ENCODE peak calls at places on chromosomes 7 and 10, in nine cellular contexts. U is stimulated activated CD4-positive, alpha-beta T cell treated with anti-CD3 and anti-CD28 coated beads, Interleukin-15, amount 100 ng/mL, for 1 hour; Y is lower leg skin; V is lung; B is glomerular endothelial cell; C is AG04450; O is AG09319; X is HFFc6; F is NCI-H345. S is an unnamed sample.

GRCh38 chr7:123774498-123774897 is 25.7 kb upstream of the WASL start:
- DNase-seq in U (no peak), Y (no peak), V (no peak), B (no peak), C (no peak), O (no peak), X (no peak), F (no peak), S (no peak)

GRCh38 chr10:89706011-89706410 is 4.6 kb downstream of the KIF20B start:
- DNase-seq in U (no peak), Y (no peak), V (no peak), B (no peak), C (no peak), O (no peak), X (no peak), F (no peak), S (no peak)

GRCh38 chr7:3149231-3149960 is 105.7 kb upstream of the CARD11 start:
- DNase-seq in U (no peak), Y (peak; percentile 70), V (no peak), B (no peak), C (no peak), O (no peak), X (no peak), F (no peak), S (no peak)

GRCh38 chr7:38222481-38223096 is 44.5 kb downstream of the STARD3NL start:
- DNase-seq in U (no peak), Y (no peak), V (no peak), B (no peak), C (peak; percentile 32), O (peak; percentile 31), X (peak; percentile 50), F (peak; percentile 49), S (no peak)

GRCh38 chr10:6208781-6209235 is 6.1 kb downstream of the PFKFB3 start:
- DNase-seq in U (no peak), Y (no peak), V (no peak), B (no peak), C (no peak), O (no peak), X (no peak), F (no peak), S (no peak)

GRCh38 chr7:84372155-84372621 is 177.6 kb upstream of the SEMA3A start:
- DNase-seq in U (no peak), Y (no peak), V (no peak), B (no peak), C (peak; percentile 83), O (peak; percentile 58), X (peak; percentile 94), F (no peak), S (no peak)

GRCh38 chr10:126599949-126600627 is 70.4 kb downstream of the C10orf90 start:
- DNase-seq in U (no peak), Y (no peak), V (no peak), B (no peak), C (no peak), O (no peak), X (no peak), F (no peak), S (no peak)

GRCh38 chr7:136803028-136803427 is 65.4 kb upstream of the CHRM2 start:
- DNase-seq in U (no peak), Y (no peak), V (no peak), B (no peak), C (no peak), O (no peak), X (no peak), F (no peak), S (no peak)

GRCh38 chr10:120975072-120975910 is 124.1 kb downstream of the WDR11 start:
- DNase-seq in U (no peak), Y (no peak), V (no peak), B (no peak), C (no peak), O (no peak), X (no peak), F (no peak), S (no peak)

GRCh38 chr10:112239347-112239746 is 43.9 kb upstream of the TECTB start:
- DNase-seq in U (no peak), Y (no peak), V (no peak), B (no peak), C (no peak), O (no peak), X (no peak), F (no peak), S (no peak)